ENCODE peak calls at places on chromosomes 4 and X, in seven cellular contexts. I is left lung, Z is hepatocyte, S is pancreas, K is H9, J is sigmoid colon, L is left ventricle myocardium inferior. N is an unnamed sample. For H3K27me3 and H3K4me1, the result is how much of the 10 kb centered on the place peaks cover.

GRCh38 chr4:112951362-112951962 is 98.0 kb upstream of the ANK2 start:
- DNase-seq in K (no peak), I (no peak), J (no peak), L (no peak), S (no peak), Z (peak), N (peak)

GRCh38 chr4:157804986-157805385 is 367.8 kb downstream of the GASK1B start:
- DNase-seq in J (no peak), L (no peak), K (no peak), S (no peak), Z (peak), I (no peak), N (no peak)

GRCh38 chr4:153450545-153450917 is 15.6 kb upstream of the TMEM131L start:
- DNase-seq in K (no peak), S (no peak), I (no peak), J (no peak), Z (no peak), L (no peak), N (no peak)

GRCh38 chr4:92270908-92271307 is 32.9 kb upstream of the GRID2 start:
- DNase-seq in Z (no peak), K (no peak), S (no peak), J (no peak), I (no peak), L (no peak), N (no peak)

GRCh38 chr4:136302566-136302965 is 1229.7 kb downstream of the PCDH18 start:
- DNase-seq in J (no peak), K (no peak), S (no peak), L (no peak), I (no peak), Z (peak), N (no peak)

GRCh38 chr4:155543126-155543765 is 123.4 kb upstream of the GUCY1A1 start:
- DNase-seq in I (no peak), J (no peak), L (no peak), K (no peak), Z (no peak), S (no peak), N (no peak)

GRCh38 chr4:111434581-111434980 is 710.7 kb upstream of the FAM241A start:
- DNase-seq in Z (no peak), K (no peak), L (no peak), J (no peak), S (no peak), I (no peak), N (no peak)

GRCh38 chrX:1466971-1467561 is 14.4 kb upstream of the ASMTL start:
- DNase-seq in Z (no peak), S (no peak), J (peak), K (peak), L (no peak), I (no peak), N (no peak)

GRCh38 chr4:138609943-138610350 is 367.8 kb upstream of the SLC7A11 start:
- DNase-seq in L (no peak), Z (no peak), K (no peak), S (no peak), J (no peak), I (no peak), N (no peak)

GRCh38 chrX:94361241-94361640 is 687.2 kb downstream of the FAM133A start:
- DNase-seq in I (no peak), L (no peak), J (no peak), S (no peak), Z (no peak), K (no peak), N (no peak)

GRCh38 chr4:183721207-183722081 is 62.4 kb downstream of the TRAPPC11 start:
- DNase-seq in S (peak), L (peak), K (peak), Z (peak), J (no peak), I (peak), N (peak)

GRCh38 chr4:118740869-118741268 is 55.7 kb downstream of the METTL14 start:
- DNase-seq in S (no peak), K (no peak), Z (peak), I (no peak), L (no peak), J (no peak), N (no peak)

GRCh38 chr4:95190751-95191436 is 357.9 kb downstream of the UNC5C start:
- DNase-seq in L (no peak), J (no peak), I (no peak), Z (peak), S (no peak), K (no peak), N (no peak)

GRCh38 chrX:54482839-54483593 is 13.0 kb downstream of the FGD1 start:
- DNase-seq in J (no peak), I (peak), K (peak), S (no peak), Z (peak), L (no peak), N (no peak)

GRCh38 chrX:116318672-116319071 is 117.7 kb upstream of the SLC6A14 start:
- DNase-seq in L (no peak), K (no peak), Z (no peak), I (no peak), J (no peak), S (no peak), N (no peak)

GRCh38 chrX:125680366-125680765 is 360.7 kb downstream of the TEX13C start:
- DNase-seq in Z (no peak), J (no peak), K (no peak), I (no peak), S (no peak), L (no peak), N (no peak)

GRCh38 chr4:17168571-17168970 is 270.1 kb upstream of the LDB2 start:
- DNase-seq in J (no peak), L (no peak), S (no peak), I (no peak), K (no peak), Z (peak), N (no peak)

GRCh38 chr4:82223715-82224114 is 150.1 kb downstream of the HNRNPD start:
- DNase-seq in I (no peak), L (peak), K (peak), Z (no peak), J (peak), S (no peak), N (no peak)

GRCh38 chr4:139455187-139455586 is 1.3 kb downstream of the RAB33B start:
- DNase-seq in L (no peak), K (no peak), J (no peak), S (no peak), I (no peak), Z (no peak), N (no peak)

GRCh38 chr4:24770111-24770584 is 25.2 kb upstream of the SOD3 start:
- DNase-seq in S (no peak), L (no peak), Z (no peak), K (no peak), I (no peak), J (no peak), N (no peak)

GRCh38 chr4:150581611-150582010 is 340 bp upstream of the MAB21L2 start:
- DNase-seq in S (no peak), Z (peak), L (no peak), J (peak), I (no peak), K (peak), N (no peak)

GRCh38 chr4:150580244-150580643 is 1.7 kb upstream of the MAB21L2 start:
- DNase-seq in L (no peak), I (no peak), K (no peak), S (no peak), J (no peak), Z (no peak), N (no peak)

GRCh38 chr4:150581206-150581605 is 745 bp upstream of the MAB21L2 start:
- DNase-seq in K (no peak), S (no peak), L (no peak), J (no peak), Z (no peak), I (no peak), N (no peak)

GRCh38 chr4:150578745-150579470 is 3.0 kb upstream of the MAB21L2 start:
- DNase-seq in S (no peak), J (peak), Z (peak), I (no peak), L (no peak), K (peak), N (no peak)

DNA sequence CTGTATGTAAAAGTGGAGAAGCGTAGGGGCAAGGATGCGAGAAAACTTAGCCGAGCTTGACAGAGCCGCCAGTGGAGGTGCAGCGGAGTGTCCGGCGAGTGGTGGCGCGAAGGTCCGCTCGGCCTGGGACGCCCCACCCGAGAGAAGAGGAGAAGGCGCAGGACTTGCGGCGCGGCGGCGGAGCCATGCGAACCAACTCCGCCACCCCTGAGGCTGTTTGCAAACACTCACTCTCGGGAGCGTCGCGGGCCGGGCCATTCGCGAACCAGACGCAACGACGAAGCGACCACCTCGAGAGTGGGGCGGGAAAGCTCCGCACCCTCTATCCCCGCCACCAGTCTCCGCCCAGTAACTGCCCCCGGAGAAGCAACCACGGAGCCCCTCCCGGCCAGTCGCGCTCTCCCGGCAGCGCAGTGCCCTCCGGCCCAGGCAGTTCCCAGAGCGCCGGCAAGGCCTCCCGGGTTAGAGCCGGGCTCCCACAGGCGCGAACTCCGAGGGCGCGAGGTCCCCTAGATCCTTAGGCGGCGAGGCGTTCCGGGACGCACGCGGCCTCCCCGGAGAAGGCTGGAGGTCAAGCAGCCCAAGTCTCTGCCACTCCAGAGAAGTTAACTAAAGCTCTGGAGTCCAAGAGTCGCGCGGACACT is 2.2 kb upstream of the MAB21L2 start:
- DNase-seq in K (peak), J (peak), Z (peak), L (peak), S (peak), I (peak), N (no peak)
- H3K27me3 ChIP-seq in K (under half), J (under half), Z (half or more), L (under half), S (under half), I (under half), N (under half)

GRCh38 chr4:40484346-40484745 is 145.3 kb downstream of the RBM47 start:
- DNase-seq in J (no peak), Z (no peak), I (no peak), K (no peak), S (no peak), L (no peak), N (no peak)

GRCh38 chr4:40482985-40483647 is 146.5 kb downstream of the RBM47 start:
- DNase-seq in S (no peak), Z (no peak), J (no peak), L (no peak), K (peak), I (no peak), N (no peak)

GRCh38 chr4:40480291-40480690 is 145.2 kb downstream of the CHRNA9 start:
- DNase-seq in L (no peak), Z (no peak), J (no peak), I (no peak), S (no peak), K (no peak), N (no peak)

GRCh38 chr4:40479378-40479777 is 144.2 kb downstream of the CHRNA9 start:
- DNase-seq in I (no peak), S (no peak), J (no peak), Z (no peak), L (no peak), K (no peak), N (no peak)

DNA sequence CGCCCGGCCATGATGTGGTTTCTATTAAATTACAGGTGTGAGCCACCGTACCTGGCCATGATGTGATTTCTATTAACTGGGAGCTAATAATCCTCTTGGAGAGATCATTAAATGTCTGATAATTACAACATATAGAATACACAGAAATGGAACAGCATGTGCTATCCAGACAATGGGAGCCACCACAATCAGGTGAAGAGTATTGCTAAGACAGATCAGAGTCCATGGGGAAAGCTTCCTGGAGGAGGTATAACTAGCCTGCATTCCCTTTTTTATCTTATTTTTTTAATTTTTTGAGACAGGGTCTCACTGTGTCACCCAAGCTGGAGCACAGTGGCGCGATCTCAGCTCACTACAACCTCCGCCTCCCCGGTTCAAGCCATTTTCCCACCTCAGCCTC is 146.8 kb downstream of the CHRNA9 start:
- DNase-seq in I (no peak), S (no peak), Z (no peak), L (no peak), J (no peak), K (no peak), N (no peak)
- H3K4me1 ChIP-seq in I (under half), S (under half), Z (under half), L (under half), J (under half), K (under half), N (under half)

DNA sequence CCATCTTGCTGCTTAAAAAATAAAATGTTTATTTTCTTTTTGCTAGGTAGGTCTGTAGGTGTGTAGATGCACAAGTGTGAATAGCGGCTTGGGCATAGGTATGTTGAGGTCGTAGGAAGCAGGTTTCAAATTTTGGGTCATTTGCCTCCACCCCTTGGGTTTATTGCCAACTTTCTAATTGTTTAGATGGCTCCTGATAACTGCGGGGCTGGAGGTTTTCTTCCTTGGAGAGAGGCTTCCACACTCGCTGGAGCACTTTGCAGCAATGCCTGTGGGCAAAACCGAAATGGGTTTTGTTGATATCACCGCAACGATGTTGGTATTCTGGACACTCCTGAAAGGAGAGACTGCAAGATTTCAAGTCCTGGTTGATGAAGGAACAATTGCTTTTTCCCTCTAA is 3.9 kb upstream of the POU4F2 start:
- DNase-seq in J (no peak), L (no peak), Z (no peak), I (no peak), S (no peak), K (no peak), N (no peak)
- H3K27me3 ChIP-seq in J (half or more), L (half or more), Z (half or more), I (half or more), S (under half), K (half or more), N (under half)

DNA sequence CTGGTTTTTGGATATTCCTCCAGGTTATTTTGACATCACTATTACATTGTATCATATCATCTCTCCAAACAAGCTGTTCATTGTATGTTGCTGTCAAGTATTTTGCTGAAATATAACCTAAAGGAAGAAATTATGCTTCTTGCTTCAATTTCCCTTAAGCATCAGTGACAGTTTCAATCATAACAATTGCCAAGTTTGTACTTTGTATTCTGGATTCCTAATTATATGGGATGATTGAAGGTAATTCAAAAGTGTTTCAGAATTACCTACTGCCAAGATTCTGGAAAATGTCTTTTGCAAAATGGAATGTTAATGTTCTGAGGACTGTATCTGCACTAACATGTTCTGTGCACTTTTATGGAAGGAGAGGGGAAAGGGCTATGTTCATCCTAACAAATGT is 228.7 kb downstream of the PRDM5 start:
- DNase-seq in L (no peak), J (no peak), Z (no peak), S (no peak), I (no peak), K (no peak), N (no peak)
- H3K4me1 ChIP-seq in L (half or more), J (under half), Z (under half), S (under half), I (under half), K (under half), N (under half)